ENCODE peak calls at places on chromosome 12, in six cellular contexts. One of them, this sample, is unnamed.

GRCh38 chr12:110698171-110698902 is 9.4 kb upstream of the HVCN1 start:
- DNase-seq in NAMALWA: peak
- DNase-seq in RWPE1: peak
- DNase-seq in NCI-H146: peak
- DNase-seq in CD4-positive, CD25-positive, alpha-beta regulatory T cell: peak
- DNase-seq in H7: peak
- DNase-seq in this sample: peak

GRCh38 chr12:13179159-13180074 is 17.1 kb upstream of the EMP1 start:
- DNase-seq in NAMALWA: peak
- DNase-seq in RWPE1: peak
- DNase-seq in NCI-H146: no peak
- DNase-seq in CD4-positive, CD25-positive, alpha-beta regulatory T cell: peak
- DNase-seq in H7: peak
- DNase-seq in this sample: peak

GRCh38 chr12:50749459-50749882 is 14.4 kb upstream of the ATF1 start:
- DNase-seq in NAMALWA: no peak
- DNase-seq in RWPE1: no peak
- DNase-seq in NCI-H146: no peak
- DNase-seq in CD4-positive, CD25-positive, alpha-beta regulatory T cell: no peak
- DNase-seq in H7: no peak
- DNase-seq in this sample: no peak

GRCh38 chr12:115761784-115762183 is 515.7 kb downstream of the MED13L start:
- DNase-seq in NAMALWA: no peak
- DNase-seq in RWPE1: no peak
- DNase-seq in NCI-H146: no peak
- DNase-seq in CD4-positive, CD25-positive, alpha-beta regulatory T cell: no peak
- DNase-seq in H7: no peak
- DNase-seq in this sample: no peak

GRCh38 chr12:52630104-52630500 is 11.7 kb upstream of the KRT73 start:
- DNase-seq in NAMALWA: no peak
- DNase-seq in RWPE1: no peak
- DNase-seq in NCI-H146: no peak
- DNase-seq in CD4-positive, CD25-positive, alpha-beta regulatory T cell: no peak
- DNase-seq in H7: no peak
- DNase-seq in this sample: no peak

GRCh38 chr12:51441583-51441982 is 17.0 kb downstream of the SLC4A8 start:
- DNase-seq in NAMALWA: no peak
- DNase-seq in RWPE1: no peak
- DNase-seq in NCI-H146: no peak
- DNase-seq in CD4-positive, CD25-positive, alpha-beta regulatory T cell: peak
- DNase-seq in H7: no peak
- DNase-seq in this sample: no peak

GRCh38 chr12:85504624-85505023 is 224.6 kb downstream of the ALX1 start:
- DNase-seq in NAMALWA: no peak
- DNase-seq in RWPE1: no peak
- DNase-seq in NCI-H146: no peak
- DNase-seq in CD4-positive, CD25-positive, alpha-beta regulatory T cell: no peak
- DNase-seq in H7: no peak
- DNase-seq in this sample: no peak

GRCh38 chr12:15074351-15074750 is 101.5 kb downstream of the PDE6H start:
- DNase-seq in NAMALWA: no peak
- DNase-seq in RWPE1: no peak
- DNase-seq in NCI-H146: no peak
- DNase-seq in CD4-positive, CD25-positive, alpha-beta regulatory T cell: no peak
- DNase-seq in H7: no peak
- DNase-seq in this sample: no peak

GRCh38 chr12:126534495-126534894 is 1469.3 kb downstream of the AACS start:
- DNase-seq in NAMALWA: peak
- DNase-seq in RWPE1: no peak
- DNase-seq in NCI-H146: no peak
- DNase-seq in CD4-positive, CD25-positive, alpha-beta regulatory T cell: no peak
- DNase-seq in H7: no peak
- DNase-seq in this sample: no peak